ENCODE peak calls at places on chromosomes 16 and 17, in ten cellular contexts. One of them, this sample, is unnamed.

GRCh38 chr16:85615014-85615851 is 2.1 kb downstream of the GSE1 start:
- DNase-seq in neural progenitor cell: peak
- DNase-seq in H7: peak
- DNase-seq in MM.1S: no peak
- DNase-seq in stomach: peak
- DNase-seq in thoracic aorta: no peak
- DNase-seq in heart left ventricle: peak
- DNase-seq in fibroblast of lung: no peak
- DNase-seq in HAP-1: peak
- DNase-seq in fibroblast of mammary gland: no peak
- DNase-seq in this sample: no peak

GRCh38 chr17:42050360-42051012 is at the start of gene C17orf113:
- DNase-seq in fibroblast of lung: peak
- DNase-seq in neural progenitor cell: peak
- DNase-seq in thoracic aorta: no peak
- DNase-seq in MM.1S: peak
- DNase-seq in heart left ventricle: peak
- DNase-seq in stomach: peak
- DNase-seq in HAP-1: peak
- DNase-seq in fibroblast of mammary gland: peak
- DNase-seq in H7: peak
- DNase-seq in this sample: peak

GRCh38 chr17:49439305-49439672 is 24.6 kb upstream of the PHB1 start:
- DNase-seq in MM.1S: no peak
- DNase-seq in neural progenitor cell: no peak
- DNase-seq in thoracic aorta: no peak
- DNase-seq in fibroblast of mammary gland: no peak
- DNase-seq in H7: no peak
- DNase-seq in HAP-1: no peak
- DNase-seq in heart left ventricle: no peak
- DNase-seq in stomach: no peak
- DNase-seq in fibroblast of lung: no peak
- DNase-seq in this sample: no peak

GRCh38 chr16:49593423-49594040 is 219.9 kb downstream of the C16orf78 start:
- DNase-seq in heart left ventricle: no peak
- DNase-seq in fibroblast of mammary gland: no peak
- DNase-seq in H7: no peak
- DNase-seq in stomach: peak
- DNase-seq in HAP-1: peak
- DNase-seq in MM.1S: no peak
- DNase-seq in fibroblast of lung: no peak
- DNase-seq in thoracic aorta: no peak
- DNase-seq in neural progenitor cell: no peak
- DNase-seq in this sample: no peak

GRCh38 chr17:44071198-44071520 is 624 bp downstream of the G6PC3 start:
- DNase-seq in thoracic aorta: no peak
- DNase-seq in heart left ventricle: no peak
- DNase-seq in MM.1S: no peak
- DNase-seq in H7: no peak
- DNase-seq in fibroblast of mammary gland: peak
- DNase-seq in stomach: no peak
- DNase-seq in fibroblast of lung: no peak
- DNase-seq in HAP-1: no peak
- DNase-seq in neural progenitor cell: no peak
- DNase-seq in this sample: no peak

GRCh38 chr17:80082403-80083135 is 18.8 kb upstream of the GAA start:
- DNase-seq in stomach: peak
- DNase-seq in fibroblast of lung: peak
- DNase-seq in fibroblast of mammary gland: peak
- DNase-seq in thoracic aorta: no peak
- DNase-seq in MM.1S: peak
- DNase-seq in H7: peak
- DNase-seq in neural progenitor cell: peak
- DNase-seq in heart left ventricle: peak
- DNase-seq in HAP-1: peak
- DNase-seq in this sample: no peak

GRCh38 chr17:29645516-29646051 is 22.9 kb upstream of the CORO6 start:
- DNase-seq in MM.1S: no peak
- DNase-seq in H7: no peak
- DNase-seq in fibroblast of lung: peak
- DNase-seq in thoracic aorta: peak
- DNase-seq in fibroblast of mammary gland: peak
- DNase-seq in neural progenitor cell: no peak
- DNase-seq in heart left ventricle: peak
- DNase-seq in HAP-1: no peak
- DNase-seq in stomach: peak
- DNase-seq in this sample: no peak

GRCh38 chr17:12457493-12457892 is 208.2 kb upstream of the MYOCD start:
- DNase-seq in fibroblast of mammary gland: no peak
- DNase-seq in MM.1S: no peak
- DNase-seq in H7: no peak
- DNase-seq in thoracic aorta: no peak
- DNase-seq in neural progenitor cell: no peak
- DNase-seq in HAP-1: no peak
- DNase-seq in heart left ventricle: no peak
- DNase-seq in stomach: no peak
- DNase-seq in fibroblast of lung: no peak
- DNase-seq in this sample: no peak

GRCh38 chr16:4957720-4958509 is at the start of gene SEC14L5:
- DNase-seq in MM.1S: peak
- DNase-seq in HAP-1: peak
- DNase-seq in fibroblast of lung: peak
- DNase-seq in heart left ventricle: peak
- DNase-seq in stomach: peak
- DNase-seq in fibroblast of mammary gland: peak
- DNase-seq in thoracic aorta: peak
- DNase-seq in neural progenitor cell: peak
- DNase-seq in H7: peak
- DNase-seq in this sample: peak

DNA sequence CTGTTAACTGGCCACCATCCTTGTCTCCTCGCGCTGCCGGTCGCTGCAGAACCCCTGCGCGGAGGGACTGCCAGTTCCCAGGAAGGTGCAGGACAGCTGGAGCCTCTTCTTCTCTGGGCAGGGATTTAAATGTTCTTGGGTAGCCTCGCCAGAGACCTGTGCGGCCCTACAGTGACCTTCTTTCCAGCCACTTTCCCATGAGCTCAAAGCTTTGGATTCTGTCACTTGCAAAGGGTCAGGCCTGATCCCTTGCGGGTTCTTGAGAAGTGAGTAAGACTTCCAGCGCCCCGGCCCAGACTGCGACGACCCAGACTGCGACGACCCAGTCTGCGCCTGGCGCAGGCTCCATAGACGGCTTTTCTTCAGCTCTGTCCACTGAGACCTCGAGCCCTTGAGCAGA is 1.4 kb upstream of the SLFN5 start:
- DNase-seq in stomach: no peak
- DNase-seq in neural progenitor cell: no peak
- DNase-seq in fibroblast of mammary gland: no peak
- DNase-seq in heart left ventricle: no peak
- DNase-seq in thoracic aorta: no peak
- DNase-seq in fibroblast of lung: no peak
- DNase-seq in HAP-1: no peak
- DNase-seq in MM.1S: no peak
- DNase-seq in H7: peak
- DNase-seq in this sample: peak
- H3K4me3 ChIP-seq in stomach: peak
- H3K4me3 ChIP-seq in neural progenitor cell: peak
- H3K4me3 ChIP-seq in fibroblast of mammary gland: no peak
- H3K4me3 ChIP-seq in heart left ventricle: peak
- H3K4me3 ChIP-seq in thoracic aorta: peak
- H3K4me3 ChIP-seq in fibroblast of lung: no peak
- H3K4me3 ChIP-seq in HAP-1: no peak
- H3K4me3 ChIP-seq in MM.1S: peak
- H3K4me3 ChIP-seq in H7: no peak
- H3K4me3 ChIP-seq in this sample: peak

DNA sequence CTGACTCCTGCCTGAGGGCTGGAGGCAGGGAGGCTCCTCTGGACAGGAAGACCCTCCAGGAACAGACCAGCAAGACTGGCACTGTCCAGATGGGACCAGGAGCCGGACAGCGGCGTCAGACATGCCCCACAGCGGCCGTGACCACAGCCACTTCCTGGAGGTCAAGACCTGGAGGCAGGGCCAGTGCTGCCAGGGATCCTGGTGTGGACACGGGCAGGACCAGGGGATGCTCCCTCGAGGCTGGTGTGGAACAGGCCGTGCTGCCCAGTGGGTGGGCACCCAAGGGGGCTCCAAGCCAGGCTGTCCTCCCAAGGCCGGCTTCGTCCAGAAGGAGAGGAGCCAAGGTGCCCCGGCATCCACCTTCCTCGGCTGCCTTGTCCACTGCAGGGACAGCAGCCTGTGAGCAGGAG is 4.5 kb upstream of the CCDC57 start:
- DNase-seq in heart left ventricle: peak
- DNase-seq in thoracic aorta: no peak
- DNase-seq in MM.1S: no peak
- DNase-seq in stomach: no peak
- DNase-seq in fibroblast of lung: peak
- DNase-seq in HAP-1: no peak
- DNase-seq in fibroblast of mammary gland: no peak
- DNase-seq in neural progenitor cell: no peak
- DNase-seq in H7: no peak
- DNase-seq in this sample: no peak
- H3K4me3 ChIP-seq in heart left ventricle: no peak
- H3K4me3 ChIP-seq in thoracic aorta: peak
- H3K4me3 ChIP-seq in MM.1S: no peak
- H3K4me3 ChIP-seq in stomach: no peak
- H3K4me3 ChIP-seq in fibroblast of lung: no peak
- H3K4me3 ChIP-seq in HAP-1: no peak
- H3K4me3 ChIP-seq in fibroblast of mammary gland: no peak
- H3K4me3 ChIP-seq in neural progenitor cell: no peak
- H3K4me3 ChIP-seq in H7: no peak
- H3K4me3 ChIP-seq in this sample: no peak

DNA sequence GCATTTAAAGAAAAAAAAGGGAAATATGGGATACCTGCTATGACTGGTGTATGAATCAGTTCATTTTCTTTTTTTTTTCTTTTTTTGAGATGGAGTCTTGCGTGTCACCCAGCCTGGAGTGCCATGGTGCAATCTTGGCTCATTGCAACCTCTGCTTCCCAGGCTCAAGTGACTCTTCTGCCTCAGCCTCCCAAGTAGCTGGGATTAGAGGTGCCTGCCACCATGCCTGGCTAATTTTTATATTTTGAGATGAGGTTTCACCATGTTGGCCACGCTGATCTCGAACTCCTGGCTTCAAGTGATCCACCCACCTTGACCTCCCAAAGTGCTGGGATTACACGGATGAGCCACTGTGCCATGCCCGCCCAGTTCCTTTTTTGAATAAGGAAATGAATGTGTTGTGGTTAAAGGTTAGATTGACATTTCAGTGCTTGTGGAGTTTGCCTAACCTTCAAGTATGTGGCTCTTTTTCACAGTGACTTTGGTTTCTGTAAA is 7.7 kb downstream of the HAPSTR1 start:
- DNase-seq in fibroblast of lung: no peak
- DNase-seq in H7: no peak
- DNase-seq in thoracic aorta: no peak
- DNase-seq in neural progenitor cell: no peak
- DNase-seq in HAP-1: no peak
- DNase-seq in heart left ventricle: no peak
- DNase-seq in stomach: peak
- DNase-seq in fibroblast of mammary gland: peak
- DNase-seq in MM.1S: no peak
- DNase-seq in this sample: peak
- H3K4me3 ChIP-seq in fibroblast of lung: no peak
- H3K4me3 ChIP-seq in H7: no peak
- H3K4me3 ChIP-seq in thoracic aorta: peak
- H3K4me3 ChIP-seq in neural progenitor cell: no peak
- H3K4me3 ChIP-seq in HAP-1: no peak
- H3K4me3 ChIP-seq in heart left ventricle: no peak
- H3K4me3 ChIP-seq in stomach: peak
- H3K4me3 ChIP-seq in fibroblast of mammary gland: no peak
- H3K4me3 ChIP-seq in MM.1S: no peak
- H3K4me3 ChIP-seq in this sample: peak

DNA sequence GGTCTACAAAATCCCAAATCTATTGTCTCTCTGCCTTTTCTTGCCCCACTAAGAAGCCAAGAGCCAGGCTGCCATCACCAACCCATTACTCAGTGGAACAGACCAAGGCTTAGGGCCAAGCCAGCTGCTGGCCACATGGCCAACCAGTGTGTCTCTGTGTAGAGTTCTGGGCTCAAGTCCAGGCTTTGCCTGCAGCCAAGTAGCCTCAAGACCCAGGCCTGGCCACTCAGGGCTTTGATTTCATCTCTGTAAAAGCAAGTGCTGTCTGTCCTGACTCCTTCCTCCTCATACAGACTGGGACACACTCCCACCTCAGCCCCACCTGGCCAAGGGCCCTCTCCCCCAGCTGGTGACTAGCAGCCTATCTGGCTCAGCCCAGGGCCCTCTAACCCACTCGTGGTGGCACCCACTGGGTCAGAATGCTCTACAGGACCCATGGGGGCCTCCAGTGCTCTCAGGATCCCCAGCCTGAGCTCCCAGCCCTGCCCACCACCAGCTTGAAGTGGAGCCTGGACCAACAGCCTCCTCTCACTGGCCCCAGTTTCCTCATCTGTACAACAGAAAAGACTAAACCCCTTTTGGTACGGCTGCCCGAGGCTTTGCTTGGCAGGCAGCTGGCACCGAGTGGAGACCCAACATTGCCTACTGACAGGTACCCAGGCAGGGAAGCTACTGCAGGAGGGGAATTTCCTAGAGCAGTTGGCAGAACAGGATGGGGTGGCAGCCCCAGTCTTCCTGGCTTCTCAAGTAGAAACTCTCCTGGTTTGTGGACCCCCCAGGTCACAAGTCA is 14.4 kb downstream of the SREBF1 start:
- DNase-seq in H7: no peak
- DNase-seq in heart left ventricle: peak
- DNase-seq in thoracic aorta: no peak
- DNase-seq in fibroblast of mammary gland: peak
- DNase-seq in HAP-1: no peak
- DNase-seq in stomach: peak
- DNase-seq in MM.1S: no peak
- DNase-seq in neural progenitor cell: no peak
- DNase-seq in fibroblast of lung: peak
- DNase-seq in this sample: no peak
- H3K4me3 ChIP-seq in H7: no peak
- H3K4me3 ChIP-seq in heart left ventricle: peak
- H3K4me3 ChIP-seq in thoracic aorta: peak
- H3K4me3 ChIP-seq in fibroblast of mammary gland: peak
- H3K4me3 ChIP-seq in HAP-1: peak
- H3K4me3 ChIP-seq in stomach: peak
- H3K4me3 ChIP-seq in MM.1S: peak
- H3K4me3 ChIP-seq in neural progenitor cell: peak
- H3K4me3 ChIP-seq in fibroblast of lung: peak
- H3K4me3 ChIP-seq in this sample: peak

GRCh38 chr17:82105417-82105881 is 7.4 kb upstream of the FASN start:
- DNase-seq in H7: no peak
- DNase-seq in heart left ventricle: no peak
- DNase-seq in stomach: no peak
- DNase-seq in MM.1S: no peak
- DNase-seq in neural progenitor cell: no peak
- DNase-seq in fibroblast of mammary gland: no peak
- DNase-seq in HAP-1: no peak
- DNase-seq in thoracic aorta: no peak
- DNase-seq in fibroblast of lung: no peak
- DNase-seq in this sample: no peak
- H3K4me3 ChIP-seq in H7: no peak
- H3K4me3 ChIP-seq in heart left ventricle: no peak
- H3K4me3 ChIP-seq in stomach: peak
- H3K4me3 ChIP-seq in MM.1S: peak
- H3K4me3 ChIP-seq in neural progenitor cell: no peak
- H3K4me3 ChIP-seq in fibroblast of mammary gland: no peak
- H3K4me3 ChIP-seq in HAP-1: no peak
- H3K4me3 ChIP-seq in thoracic aorta: no peak
- H3K4me3 ChIP-seq in fibroblast of lung: no peak
- H3K4me3 ChIP-seq in this sample: peak